ENCODE peak calls at places on chromosomes 16 and 17, in four cellular contexts. One of them, this sample, is unnamed.

GRCh38 chr17:17526369-17526768 is 30.2 kb upstream of the RASD1 start:
- DNase-seq in upper lobe of right lung: no peak
- DNase-seq in colonic mucosa: no peak
- DNase-seq in stomach: peak; percentile 56
- DNase-seq in this sample: no peak

GRCh38 chr16:19215705-19216104 is 47.7 kb downstream of the SYT17 start:
- DNase-seq in upper lobe of right lung: no peak
- DNase-seq in colonic mucosa: no peak
- DNase-seq in stomach: no peak
- DNase-seq in this sample: no peak

GRCh38 chr17:42979511-42980273 is at the start of gene PTGES3L:
- DNase-seq in upper lobe of right lung: no peak
- DNase-seq in colonic mucosa: peak; percentile 61
- DNase-seq in stomach: no peak
- DNase-seq in this sample: peak; percentile 91

GRCh38 chr17:60652484-60653247 is 25.0 kb upstream of the BCAS3 start:
- DNase-seq in upper lobe of right lung: no peak
- DNase-seq in colonic mucosa: no peak
- DNase-seq in stomach: no peak
- DNase-seq in this sample: no peak

GRCh38 chr16:84175351-84176081 is 11.3 kb downstream of the TAF1C start:
- DNase-seq in upper lobe of right lung: no peak
- DNase-seq in colonic mucosa: peak; percentile 74
- DNase-seq in stomach: peak; percentile 55
- DNase-seq in this sample: peak; percentile 93

GRCh38 chr17:49848739-49849138 is 870 bp upstream of the TAC4 start:
- DNase-seq in upper lobe of right lung: no peak
- DNase-seq in colonic mucosa: no peak
- DNase-seq in stomach: no peak
- DNase-seq in this sample: no peak

GRCh38 chr16:67200491-67200890 is 1.6 kb downstream of the ELMO3 start:
- DNase-seq in upper lobe of right lung: no peak
- DNase-seq in colonic mucosa: no peak
- DNase-seq in stomach: no peak
- DNase-seq in this sample: no peak

GRCh38 chr17:49035470-49036269 is 38.5 kb downstream of the IGF2BP1 start:
- DNase-seq in upper lobe of right lung: no peak
- DNase-seq in colonic mucosa: peak; percentile 54
- DNase-seq in stomach: peak; percentile 50
- DNase-seq in this sample: peak; percentile 96

GRCh38 chr16:88566158-88566557 is 4.0 kb upstream of the ZC3H18 start:
- DNase-seq in upper lobe of right lung: no peak
- DNase-seq in colonic mucosa: no peak
- DNase-seq in stomach: no peak
- DNase-seq in this sample: no peak

GRCh38 chr17:31834448-31834847 is 24.6 kb downstream of the COPRS start:
- DNase-seq in upper lobe of right lung: no peak
- DNase-seq in colonic mucosa: no peak
- DNase-seq in stomach: no peak
- DNase-seq in this sample: no peak

GRCh38 chr16:70703041-70703834 is 17.4 kb upstream of the MTSS2 start:
- DNase-seq in upper lobe of right lung: no peak
- DNase-seq in colonic mucosa: no peak
- DNase-seq in stomach: no peak
- DNase-seq in this sample: peak; percentile 86

GRCh38 chr17:68611353-68612227 is 10.4 kb upstream of the FAM20A start:
- DNase-seq in upper lobe of right lung: no peak
- DNase-seq in colonic mucosa: no peak
- DNase-seq in stomach: no peak
- DNase-seq in this sample: no peak

GRCh38 chr16:51149721-51150158 is 1.3 kb downstream of the SALL1 start:
- DNase-seq in upper lobe of right lung: no peak
- DNase-seq in colonic mucosa: no peak
- DNase-seq in stomach: no peak
- DNase-seq in this sample: peak; percentile 67

GRCh38 chr17:14793237-14793636 is 471.9 kb downstream of the PMP22 start:
- DNase-seq in upper lobe of right lung: no peak
- DNase-seq in colonic mucosa: no peak
- DNase-seq in stomach: no peak
- DNase-seq in this sample: no peak

GRCh38 chr16:53372942-53373871 is 61.1 kb upstream of the RBL2 start:
- DNase-seq in upper lobe of right lung: peak; percentile 91
- DNase-seq in colonic mucosa: peak; percentile 90
- DNase-seq in stomach: peak; percentile 85
- DNase-seq in this sample: no peak

GRCh38 chr16:30359871-30360170 is 4.7 kb upstream of the CD2BP2 start:
- DNase-seq in upper lobe of right lung: no peak
- DNase-seq in colonic mucosa: no peak
- DNase-seq in stomach: no peak
- DNase-seq in this sample: peak; percentile 45

GRCh38 chr17:20988896-20989295 is 53.9 kb downstream of the USP22 start:
- DNase-seq in upper lobe of right lung: peak; percentile 10
- DNase-seq in colonic mucosa: no peak
- DNase-seq in stomach: no peak
- DNase-seq in this sample: peak; percentile 43

GRCh38 chr17:4849011-4849536 is 15.9 kb downstream of the MINK1 start:
- DNase-seq in upper lobe of right lung: no peak
- DNase-seq in colonic mucosa: no peak
- DNase-seq in stomach: no peak
- DNase-seq in this sample: peak; percentile 68

GRCh38 chr17:14360851-14361250 is 60.0 kb downstream of the HS3ST3B1 start:
- DNase-seq in upper lobe of right lung: no peak
- DNase-seq in colonic mucosa: no peak
- DNase-seq in stomach: no peak
- DNase-seq in this sample: peak; percentile 3

GRCh38 chr16:68365167-68365817 is 54.5 kb downstream of the PRMT7 start:
- DNase-seq in upper lobe of right lung: peak; percentile 80
- DNase-seq in colonic mucosa: no peak
- DNase-seq in stomach: no peak
- DNase-seq in this sample: no peak

GRCh38 chr16:31071861-31072260 is 2.2 kb downstream of the ZNF668 start:
- DNase-seq in upper lobe of right lung: no peak
- DNase-seq in colonic mucosa: no peak
- DNase-seq in stomach: no peak
- DNase-seq in this sample: no peak

GRCh38 chr17:47184671-47185070 is 4.4 kb downstream of the CDC27 start:
- DNase-seq in upper lobe of right lung: no peak
- DNase-seq in colonic mucosa: no peak
- DNase-seq in stomach: no peak
- DNase-seq in this sample: no peak

GRCh38 chr16:19885456-19886060 is 910 bp upstream of the GPRC5B start:
- DNase-seq in upper lobe of right lung: peak; percentile 68
- DNase-seq in colonic mucosa: no peak
- DNase-seq in stomach: no peak
- DNase-seq in this sample: peak; percentile 57

GRCh38 chr17:7178973-7179316 is 225 bp downstream of the ASGR1 start:
- DNase-seq in upper lobe of right lung: no peak
- DNase-seq in colonic mucosa: no peak
- DNase-seq in stomach: no peak
- DNase-seq in this sample: no peak

GRCh38 chr16:86955136-86955890 is 361.9 kb downstream of the C16orf95 start:
- DNase-seq in upper lobe of right lung: no peak
- DNase-seq in colonic mucosa: no peak
- DNase-seq in stomach: no peak
- DNase-seq in this sample: no peak

GRCh38 chr16:65117701-65118448 is 4.0 kb downstream of the CDH11 start:
- DNase-seq in upper lobe of right lung: no peak
- DNase-seq in colonic mucosa: peak; percentile 73
- DNase-seq in stomach: peak; percentile 43
- DNase-seq in this sample: peak; percentile 87

GRCh38 chr17:33045236-33045635 is 53.6 kb downstream of the SPACA3 start:
- DNase-seq in upper lobe of right lung: no peak
- DNase-seq in colonic mucosa: no peak
- DNase-seq in stomach: no peak
- DNase-seq in this sample: peak; percentile 30

GRCh38 chr16:31335431-31335830 is 19.5 kb upstream of the ITGAX start:
- DNase-seq in upper lobe of right lung: no peak
- DNase-seq in colonic mucosa: no peak
- DNase-seq in stomach: no peak
- DNase-seq in this sample: no peak

GRCh38 chr17:31428512-31428911 is 37.0 kb downstream of the RAB11FIP4 start:
- DNase-seq in upper lobe of right lung: no peak
- DNase-seq in colonic mucosa: no peak
- DNase-seq in stomach: no peak
- DNase-seq in this sample: no peak

GRCh38 chr16:78474762-78475161 is 375.3 kb downstream of the WWOX start:
- DNase-seq in upper lobe of right lung: no peak
- DNase-seq in colonic mucosa: no peak
- DNase-seq in stomach: no peak
- DNase-seq in this sample: no peak

GRCh38 chr17:33968350-33969044 is 286.6 kb upstream of the CCL2 start:
- DNase-seq in upper lobe of right lung: no peak
- DNase-seq in colonic mucosa: no peak
- DNase-seq in stomach: no peak
- DNase-seq in this sample: peak; percentile 81

GRCh38 chr16:17260271-17260849 is 210.4 kb downstream of the XYLT1 start:
- DNase-seq in upper lobe of right lung: no peak
- DNase-seq in colonic mucosa: no peak
- DNase-seq in stomach: no peak
- DNase-seq in this sample: no peak

GRCh38 chr16:52191533-52192134 is 355.3 kb downstream of the TOX3 start:
- DNase-seq in upper lobe of right lung: peak; percentile 66
- DNase-seq in colonic mucosa: peak; percentile 78
- DNase-seq in stomach: peak; percentile 78
- DNase-seq in this sample: peak; percentile 87

GRCh38 chr17:41976142-41976768 is 9.7 kb downstream of the CNP start:
- DNase-seq in upper lobe of right lung: peak; percentile 33
- DNase-seq in colonic mucosa: no peak
- DNase-seq in stomach: no peak
- DNase-seq in this sample: no peak

GRCh38 chr17:68377771-68378201 is 79.5 kb downstream of the WIPI1 start:
- DNase-seq in upper lobe of right lung: no peak
- DNase-seq in colonic mucosa: no peak
- DNase-seq in stomach: no peak
- DNase-seq in this sample: no peak

DNA sequence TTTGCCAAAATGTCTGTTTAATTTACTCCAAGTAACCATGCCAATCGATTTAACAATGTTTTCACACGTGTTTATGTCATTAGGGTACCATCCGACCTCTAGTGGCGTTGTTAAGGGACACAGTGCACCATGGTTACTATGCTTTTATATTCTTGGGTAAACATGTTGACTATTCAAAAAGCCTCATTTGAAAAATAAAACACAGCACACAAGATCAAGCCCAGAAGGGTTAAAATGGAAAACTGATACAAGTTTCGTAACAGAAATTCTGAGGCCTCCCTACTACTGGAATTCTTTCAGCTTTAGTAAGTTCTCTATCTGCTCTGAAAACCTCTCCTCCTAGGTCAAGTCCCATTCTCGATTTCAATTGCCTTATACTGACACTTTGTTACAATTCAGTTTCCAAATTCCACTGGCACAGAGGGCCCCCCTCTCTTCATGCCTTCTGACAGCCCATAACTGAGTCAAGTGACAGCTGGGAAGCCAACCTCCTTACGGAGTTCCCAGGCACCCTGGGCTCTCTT is 2.1 kb downstream of the CFAP20 start:
- DNase-seq in upper lobe of right lung: no peak
- DNase-seq in colonic mucosa: no peak
- DNase-seq in stomach: no peak
- DNase-seq in this sample: no peak
- TF ChIP-seq CTCF in upper lobe of right lung: peak; percentile 32
- TF ChIP-seq CTCF in colonic mucosa: no peak
- TF ChIP-seq CTCF in stomach: no peak
- TF ChIP-seq CTCF in this sample: peak; percentile 59

DNA sequence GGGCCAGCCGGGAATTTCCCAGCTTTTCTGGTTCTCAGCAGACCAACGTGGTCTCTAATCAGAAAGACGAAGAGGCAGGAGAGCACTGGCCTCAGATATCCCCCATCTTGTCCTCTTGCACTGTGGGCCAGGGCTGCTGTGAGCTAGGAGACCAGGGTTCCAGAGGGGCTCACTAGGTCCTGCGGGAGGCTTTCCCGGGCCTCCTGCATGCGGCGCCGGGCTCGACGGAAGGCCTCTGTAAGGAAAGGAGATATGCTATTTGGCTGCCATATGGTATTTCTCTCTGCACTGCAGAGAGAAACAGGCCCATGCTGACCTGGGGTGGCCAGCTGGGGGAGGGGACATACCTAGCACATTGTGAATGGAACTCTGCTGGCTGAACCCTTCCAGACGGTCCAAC is 13.1 kb downstream of the MKS1 start:
- DNase-seq in upper lobe of right lung: no peak
- DNase-seq in colonic mucosa: no peak
- DNase-seq in stomach: no peak
- DNase-seq in this sample: no peak
- H3K4me1 ChIP-seq in upper lobe of right lung: no peaks in the 10 kb centered on the region
- H3K4me1 ChIP-seq in colonic mucosa: no peaks in the 10 kb centered on the region
- H3K4me1 ChIP-seq in stomach: no peaks in the 10 kb centered on the region
- H3K4me1 ChIP-seq in this sample: no peaks in the 10 kb centered on the region

DNA sequence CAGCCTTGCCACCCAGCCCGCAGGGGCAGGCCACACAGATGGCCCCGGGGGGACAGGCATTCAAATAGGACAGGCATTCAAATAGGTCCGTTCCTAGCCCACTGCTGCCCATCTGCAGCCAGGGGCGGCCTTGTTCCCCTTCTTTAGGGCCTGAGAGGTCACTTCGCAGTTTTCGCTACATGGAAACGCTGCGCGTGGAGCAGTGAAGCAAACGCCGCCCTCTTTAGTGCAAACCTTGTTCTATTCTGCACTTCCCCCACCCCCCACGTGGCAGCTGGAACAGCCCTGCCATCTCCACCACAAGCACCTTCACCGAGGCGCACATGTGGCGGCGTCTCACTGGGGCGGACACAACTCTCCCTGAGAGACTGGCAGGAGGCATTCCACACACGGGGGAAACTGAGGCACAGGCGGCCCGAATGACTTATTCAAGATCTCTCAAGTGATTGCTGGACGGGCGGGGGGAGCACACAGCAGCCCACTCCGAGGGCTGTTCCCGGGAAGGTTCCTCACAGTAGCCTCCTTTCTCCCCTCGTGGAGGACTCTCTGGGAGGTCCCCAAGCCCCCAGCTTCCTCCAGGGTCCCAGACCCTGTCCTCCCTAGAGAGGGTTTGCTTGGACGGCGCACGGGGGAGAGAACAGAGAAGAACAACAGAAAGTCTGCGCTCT is 26.4 kb downstream of the FA2H start:
- DNase-seq in upper lobe of right lung: no peak
- DNase-seq in colonic mucosa: no peak
- DNase-seq in stomach: no peak
- DNase-seq in this sample: no peak
- H3K27me3 ChIP-seq in upper lobe of right lung: peaks cover 7% of the 10 kb centered on the region
- H3K27me3 ChIP-seq in colonic mucosa: no peaks in the 10 kb centered on the region
- H3K27me3 ChIP-seq in stomach: no peaks in the 10 kb centered on the region
- H3K27me3 ChIP-seq in this sample: no peaks in the 10 kb centered on the region

GRCh38 chr17:66811683-66812054 is 23.2 kb upstream of the CACNG5 start:
- DNase-seq in upper lobe of right lung: no peak
- DNase-seq in colonic mucosa: no peak
- DNase-seq in stomach: no peak
- DNase-seq in this sample: peak; percentile 39

GRCh38 chr17:66813314-66813713 is 21.6 kb upstream of the CACNG5 start:
- DNase-seq in upper lobe of right lung: no peak
- DNase-seq in colonic mucosa: no peak
- DNase-seq in stomach: no peak
- DNase-seq in this sample: no peak

GRCh38 chr17:66814026-66814425 is 20.9 kb upstream of the CACNG5 start:
- DNase-seq in upper lobe of right lung: no peak
- DNase-seq in colonic mucosa: no peak
- DNase-seq in stomach: no peak
- DNase-seq in this sample: no peak

GRCh38 chr17:66810951-66811682 is 23.8 kb upstream of the CACNG5 start:
- DNase-seq in upper lobe of right lung: no peak
- DNase-seq in colonic mucosa: no peak
- DNase-seq in stomach: no peak
- DNase-seq in this sample: no peak

GRCh38 chr17:66812571-66812970 is 22.3 kb upstream of the CACNG5 start:
- DNase-seq in upper lobe of right lung: no peak
- DNase-seq in colonic mucosa: no peak
- DNase-seq in stomach: no peak
- DNase-seq in this sample: no peak
- TF ChIP-seq CTCF in upper lobe of right lung: no peak
- TF ChIP-seq CTCF in colonic mucosa: no peak
- TF ChIP-seq CTCF in stomach: no peak
- TF ChIP-seq CTCF in this sample: no peak